ENCODE peak calls at places on chromosomes 7 and 10, in four cellular contexts. One of them, this sample, is unnamed. For H3K4me1, the result is how much of the 10 kb centered on the place peaks cover.

GRCh38 chr10:32150532-32151101 is 94.4 kb upstream of the KIF5B start:
- DNase-seq in mammary epithelial cell: no peak
- DNase-seq in neuronal stem cell: no peak
- DNase-seq in thyroid gland: no peak
- DNase-seq in this sample: no peak

GRCh38 chr7:38675500-38676106 is 44.4 kb upstream of the AMPH start:
- DNase-seq in neuronal stem cell: no peak
- DNase-seq in thyroid gland: no peak
- DNase-seq in mammary epithelial cell: no peak
- DNase-seq in this sample: no peak

GRCh38 chr10:132597654-132598053 is 60.1 kb downstream of the INPP5A start:
- DNase-seq in mammary epithelial cell: no peak
- DNase-seq in thyroid gland: no peak
- DNase-seq in neuronal stem cell: no peak
- DNase-seq in this sample: no peak

GRCh38 chr10:4316166-4316810 is 509.7 kb upstream of the AKR1E2 start:
- DNase-seq in neuronal stem cell: no peak
- DNase-seq in mammary epithelial cell: peak
- DNase-seq in thyroid gland: peak
- DNase-seq in this sample: peak

GRCh38 chr7:42359946-42360345 is 122.9 kb upstream of the GLI3 start:
- DNase-seq in thyroid gland: no peak
- DNase-seq in neuronal stem cell: no peak
- DNase-seq in mammary epithelial cell: no peak
- DNase-seq in this sample: no peak

GRCh38 chr10:129715805-129716785 is 248.0 kb downstream of the EBF3 start:
- DNase-seq in thyroid gland: no peak
- DNase-seq in neuronal stem cell: no peak
- DNase-seq in mammary epithelial cell: no peak
- DNase-seq in this sample: peak

GRCh38 chr10:89221919-89222318 is 14.8 kb upstream of the CH25H start:
- DNase-seq in mammary epithelial cell: no peak
- DNase-seq in thyroid gland: no peak
- DNase-seq in neuronal stem cell: no peak
- DNase-seq in this sample: no peak

GRCh38 chr10:44971419-44971818 is 7.2 kb downstream of the DEPP1 start:
- DNase-seq in mammary epithelial cell: no peak
- DNase-seq in thyroid gland: peak
- DNase-seq in neuronal stem cell: no peak
- DNase-seq in this sample: no peak

GRCh38 chr7:113015038-113015645 is 71.5 kb downstream of the GPR85 start:
- DNase-seq in neuronal stem cell: no peak
- DNase-seq in thyroid gland: no peak
- DNase-seq in mammary epithelial cell: peak
- DNase-seq in this sample: no peak

GRCh38 chr7:112449353-112449752 is 907 bp upstream of the IFRD1 start:
- DNase-seq in mammary epithelial cell: peak
- DNase-seq in thyroid gland: peak
- DNase-seq in neuronal stem cell: no peak
- DNase-seq in this sample: no peak

GRCh38 chr10:131062621-131063260 is 248.8 kb downstream of the TCERG1L start:
- DNase-seq in neuronal stem cell: no peak
- DNase-seq in thyroid gland: no peak
- DNase-seq in mammary epithelial cell: no peak
- DNase-seq in this sample: no peak

GRCh38 chr10:33234779-33235178 is 99.7 kb downstream of the NRP1 start:
- DNase-seq in mammary epithelial cell: no peak
- DNase-seq in thyroid gland: peak
- DNase-seq in neuronal stem cell: no peak
- DNase-seq in this sample: peak

GRCh38 chr7:137816696-137817320 is 30.0 kb downstream of the DGKI start:
- DNase-seq in thyroid gland: no peak
- DNase-seq in mammary epithelial cell: no peak
- DNase-seq in neuronal stem cell: no peak
- DNase-seq in this sample: no peak

GRCh38 chr7:47488969-47489342 is 93.0 kb downstream of the TNS3 start:
- DNase-seq in neuronal stem cell: peak
- DNase-seq in thyroid gland: no peak
- DNase-seq in mammary epithelial cell: no peak
- DNase-seq in this sample: no peak

GRCh38 chr10:123852411-123852951 is 39.1 kb downstream of the CPXM2 start:
- DNase-seq in thyroid gland: no peak
- DNase-seq in neuronal stem cell: no peak
- DNase-seq in mammary epithelial cell: no peak
- DNase-seq in this sample: no peak

GRCh38 chr10:27724287-27724686 is 21.3 kb downstream of the MKX start:
- DNase-seq in neuronal stem cell: no peak
- DNase-seq in thyroid gland: no peak
- DNase-seq in mammary epithelial cell: no peak
- DNase-seq in this sample: no peak

GRCh38 chr7:108103566-108104298 is 26.4 kb downstream of the LAMB4 start:
- DNase-seq in neuronal stem cell: no peak
- DNase-seq in mammary epithelial cell: no peak
- DNase-seq in thyroid gland: no peak
- DNase-seq in this sample: no peak

GRCh38 chr7:151432658-151433521 is 7.1 kb downstream of the CRYGN start:
- DNase-seq in mammary epithelial cell: peak
- DNase-seq in thyroid gland: peak
- DNase-seq in neuronal stem cell: no peak
- DNase-seq in this sample: no peak

GRCh38 chr7:33760834-33761233 is 144.5 kb upstream of the BMPER start:
- DNase-seq in neuronal stem cell: no peak
- DNase-seq in thyroid gland: no peak
- DNase-seq in mammary epithelial cell: no peak
- DNase-seq in this sample: no peak

GRCh38 chr7:138460649-138461607 is 869 bp downstream of the TRIM24 start:
- DNase-seq in thyroid gland: peak
- DNase-seq in neuronal stem cell: peak
- DNase-seq in mammary epithelial cell: peak
- DNase-seq in this sample: no peak

GRCh38 chr7:44103941-44104879 is at the start of gene AEBP1:
- DNase-seq in thyroid gland: peak
- DNase-seq in mammary epithelial cell: no peak
- DNase-seq in neuronal stem cell: peak
- DNase-seq in this sample: no peak

GRCh38 chr10:104396581-104396980 is 42.9 kb downstream of the CFAP58 start:
- DNase-seq in mammary epithelial cell: no peak
- DNase-seq in thyroid gland: no peak
- DNase-seq in neuronal stem cell: no peak
- DNase-seq in this sample: no peak

GRCh38 chr7:18053177-18053928 is 25.7 kb upstream of the PRPS1L1 start:
- DNase-seq in thyroid gland: no peak
- DNase-seq in mammary epithelial cell: peak
- DNase-seq in neuronal stem cell: no peak
- DNase-seq in this sample: no peak

GRCh38 chr7:117562732-117563131 is 82.9 kb downstream of the CFTR start:
- DNase-seq in thyroid gland: no peak
- DNase-seq in neuronal stem cell: no peak
- DNase-seq in mammary epithelial cell: no peak
- DNase-seq in this sample: no peak

GRCh38 chr10:77325233-77325537 is 312.4 kb downstream of the KCNMA1 start:
- DNase-seq in neuronal stem cell: no peak
- DNase-seq in mammary epithelial cell: peak
- DNase-seq in thyroid gland: no peak
- DNase-seq in this sample: no peak

GRCh38 chr10:115918812-115919211 is 354.2 kb downstream of the GFRA1 start:
- DNase-seq in neuronal stem cell: no peak
- DNase-seq in mammary epithelial cell: no peak
- DNase-seq in thyroid gland: no peak
- DNase-seq in this sample: no peak

GRCh38 chr10:23656735-23657134 is 217.9 kb downstream of the OTUD1 start:
- DNase-seq in neuronal stem cell: peak
- DNase-seq in mammary epithelial cell: peak
- DNase-seq in thyroid gland: no peak
- DNase-seq in this sample: no peak

GRCh38 chr10:22475857-22476600 is 130.7 kb downstream of the SPAG6 start:
- DNase-seq in mammary epithelial cell: no peak
- DNase-seq in neuronal stem cell: peak
- DNase-seq in thyroid gland: no peak
- DNase-seq in this sample: no peak

GRCh38 chr10:5840314-5841307 is 27.4 kb upstream of the GDI2 start:
- DNase-seq in mammary epithelial cell: no peak
- DNase-seq in neuronal stem cell: no peak
- DNase-seq in thyroid gland: no peak
- DNase-seq in this sample: no peak

GRCh38 chr7:28245108-28245868 is 64.7 kb upstream of the JAZF1 start:
- DNase-seq in mammary epithelial cell: no peak
- DNase-seq in thyroid gland: no peak
- DNase-seq in neuronal stem cell: no peak
- DNase-seq in this sample: no peak

GRCh38 chr10:14535497-14536199 is 204.9 kb upstream of the FRMD4A start:
- DNase-seq in mammary epithelial cell: no peak
- DNase-seq in thyroid gland: no peak
- DNase-seq in neuronal stem cell: no peak
- DNase-seq in this sample: no peak
- H3K4me1 ChIP-seq in mammary epithelial cell: under half
- H3K4me1 ChIP-seq in thyroid gland: under half
- H3K4me1 ChIP-seq in neuronal stem cell: under half
- H3K4me1 ChIP-seq in this sample: under half

DNA sequence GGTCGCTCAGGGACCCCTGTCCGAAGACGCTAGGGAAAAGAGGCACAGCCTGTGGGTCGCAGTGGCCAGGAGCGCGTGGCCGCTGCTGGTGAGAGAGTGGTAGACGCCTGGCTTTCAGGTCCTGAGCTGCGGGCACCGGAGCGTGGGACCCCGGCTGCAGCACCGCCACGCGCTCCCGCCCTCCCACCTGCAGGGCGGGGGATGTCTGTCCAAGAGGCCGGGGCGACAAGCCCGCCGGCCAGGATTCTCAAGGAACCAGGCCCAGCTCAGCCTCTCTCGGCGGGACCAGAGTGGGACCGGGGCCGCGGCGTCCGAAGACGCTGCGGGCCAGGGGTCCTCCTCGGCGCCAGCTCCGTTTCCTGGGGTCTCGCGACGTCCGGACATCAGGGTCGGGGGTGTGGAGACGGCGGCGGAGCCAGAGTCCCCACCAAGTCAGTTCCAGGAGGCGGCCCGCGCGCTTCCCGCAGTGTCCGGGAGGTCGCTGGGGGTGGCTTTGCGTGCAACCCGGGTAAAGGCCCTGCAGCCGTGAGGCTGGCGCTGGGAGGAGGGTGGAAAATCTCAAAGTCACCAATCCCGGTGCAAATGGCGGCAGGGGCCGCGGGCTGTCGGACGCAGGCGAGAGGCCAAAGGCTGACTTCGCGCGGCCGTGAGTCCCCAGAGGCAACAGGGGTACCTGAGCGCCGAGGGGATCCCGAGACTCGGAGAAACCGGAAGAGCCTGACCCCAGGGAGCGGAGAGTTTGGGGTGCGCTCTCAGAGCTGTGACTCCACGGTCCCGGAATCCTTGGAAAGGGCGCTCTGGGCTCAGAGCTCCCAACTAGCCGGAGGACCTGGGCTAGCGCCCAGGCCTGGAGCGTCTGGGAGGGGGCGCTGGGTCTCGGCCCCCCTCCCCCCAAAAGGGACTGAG is 5.4 kb downstream of the ZNF503 start:
- DNase-seq in thyroid gland: peak
- DNase-seq in neuronal stem cell: peak
- DNase-seq in mammary epithelial cell: peak
- DNase-seq in this sample: no peak
- H3K4me1 ChIP-seq in thyroid gland: under half
- H3K4me1 ChIP-seq in neuronal stem cell: under half
- H3K4me1 ChIP-seq in mammary epithelial cell: under half
- H3K4me1 ChIP-seq in this sample: under half

GRCh38 chr10:119217401-119217800 is 10.0 kb downstream of the GRK5 start:
- DNase-seq in neuronal stem cell: no peak
- DNase-seq in mammary epithelial cell: no peak
- DNase-seq in thyroid gland: no peak
- DNase-seq in this sample: no peak

GRCh38 chr10:119215371-119215770 is 8.0 kb downstream of the GRK5 start:
- DNase-seq in mammary epithelial cell: no peak
- DNase-seq in thyroid gland: no peak
- DNase-seq in neuronal stem cell: no peak
- DNase-seq in this sample: no peak

GRCh38 chr10:119217937-119218579 is 10.7 kb downstream of the GRK5 start:
- DNase-seq in thyroid gland: no peak
- DNase-seq in mammary epithelial cell: no peak
- DNase-seq in neuronal stem cell: no peak
- DNase-seq in this sample: no peak

GRCh38 chr10:119219747-119220320 is 12.5 kb downstream of the GRK5 start:
- DNase-seq in neuronal stem cell: no peak
- DNase-seq in mammary epithelial cell: no peak
- DNase-seq in thyroid gland: no peak
- DNase-seq in this sample: no peak

DNA sequence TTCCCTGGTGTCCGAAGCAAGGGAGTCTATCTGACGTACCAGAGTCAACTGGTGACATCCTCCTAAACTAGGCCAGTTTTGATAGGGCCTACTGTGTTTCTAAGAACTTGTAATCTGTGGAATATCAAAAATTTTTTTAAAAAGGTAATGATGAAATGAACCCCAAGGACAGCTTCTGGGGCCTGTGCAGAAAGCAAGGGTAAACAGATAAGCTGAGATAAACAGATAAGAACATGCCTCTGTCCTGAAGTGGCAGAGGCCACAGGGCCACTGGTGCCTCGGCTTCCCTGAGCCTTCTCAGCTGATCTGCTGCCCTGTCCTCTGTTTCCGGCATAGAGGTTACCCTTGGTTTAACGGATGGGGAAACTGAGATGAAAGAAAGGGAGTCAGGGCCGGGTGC is 8.8 kb downstream of the GRK5 start:
- DNase-seq in neuronal stem cell: no peak
- DNase-seq in mammary epithelial cell: no peak
- DNase-seq in thyroid gland: no peak
- DNase-seq in this sample: no peak
- H3K4me1 ChIP-seq in neuronal stem cell: under half
- H3K4me1 ChIP-seq in mammary epithelial cell: under half
- H3K4me1 ChIP-seq in thyroid gland: under half
- H3K4me1 ChIP-seq in this sample: under half

GRCh38 chr7:2611921-2612320 is 19.9 kb upstream of the TTYH3 start:
- DNase-seq in mammary epithelial cell: no peak
- DNase-seq in thyroid gland: no peak
- DNase-seq in neuronal stem cell: no peak
- DNase-seq in this sample: no peak

GRCh38 chr7:2611401-2611800 is 20.4 kb upstream of the TTYH3 start:
- DNase-seq in thyroid gland: no peak
- DNase-seq in mammary epithelial cell: no peak
- DNase-seq in neuronal stem cell: no peak
- DNase-seq in this sample: no peak

GRCh38 chr7:2612445-2613112 is 19.2 kb upstream of the TTYH3 start:
- DNase-seq in neuronal stem cell: no peak
- DNase-seq in mammary epithelial cell: no peak
- DNase-seq in thyroid gland: peak
- DNase-seq in this sample: no peak

GRCh38 chr7:2610466-2610865 is 21.3 kb upstream of the TTYH3 start:
- DNase-seq in neuronal stem cell: no peak
- DNase-seq in thyroid gland: no peak
- DNase-seq in mammary epithelial cell: no peak
- DNase-seq in this sample: no peak

GRCh38 chr7:2610898-2611297 is 20.9 kb upstream of the TTYH3 start:
- DNase-seq in neuronal stem cell: no peak
- DNase-seq in mammary epithelial cell: no peak
- DNase-seq in thyroid gland: no peak
- DNase-seq in this sample: no peak
- H3K4me1 ChIP-seq in neuronal stem cell: under half
- H3K4me1 ChIP-seq in mammary epithelial cell: under half
- H3K4me1 ChIP-seq in thyroid gland: under half
- H3K4me1 ChIP-seq in this sample: under half

This sample was measured in right atrium auricular region.